ENCODE peak calls at places on chromosome 11, in ten cellular contexts. Q is A549, B is sigmoid colon, Y is H1, G is ovary, Z is suprapubic skin, S is stomach, U is HepG2, R is transverse colon, I is K562. K is an unnamed sample.

GRCh38 chr11:10566257-10566956 is 2.1 kb downstream of the LYVE1 start:
- DNase-seq in U (no peak), G (no peak), B (no peak), Y (no peak), I (no peak), Q (no peak), Z (no peak), R (no peak), S (no peak), K (no peak)

GRCh38 chr11:68998390-68998911 is 14.6 kb downstream of the MRGPRF start:
- DNase-seq in Q (no peak), G (no peak), S (no peak), Z (peak), Y (no peak), I (no peak), U (no peak), B (peak), R (peak), K (no peak)

GRCh38 chr11:57641426-57641825 is 8.3 kb downstream of the YPEL4 start:
- DNase-seq in R (no peak), Z (no peak), Q (peak), I (peak), U (peak), S (no peak), G (no peak), B (no peak), Y (no peak), K (no peak)

GRCh38 chr11:102007567-102008437 is 39.4 kb upstream of the CFAP300 start:
- DNase-seq in U (peak), S (peak), Z (no peak), I (peak), B (no peak), Y (no peak), R (peak), Q (peak), G (no peak), K (no peak)

GRCh38 chr11:17531071-17531817 is 13.0 kb downstream of the USH1C start:
- DNase-seq in S (no peak), Q (no peak), U (no peak), B (no peak), R (no peak), I (no peak), Z (no peak), G (no peak), Y (no peak), K (no peak)

GRCh38 chr11:34595960-34596359 is 24.9 kb upstream of the EHF start:
- DNase-seq in Z (no peak), G (no peak), R (no peak), Q (no peak), U (no peak), S (no peak), Y (no peak), B (no peak), I (no peak), K (no peak)

GRCh38 chr11:131866535-131867400 is 496.4 kb downstream of the NTM start:
- DNase-seq in U (no peak), I (no peak), Y (no peak), Z (no peak), B (no peak), R (no peak), Q (no peak), S (no peak), G (no peak), K (no peak)

GRCh38 chr11:125312391-125312790 is 147.8 kb downstream of the PKNOX2 start:
- DNase-seq in Y (no peak), Q (no peak), R (no peak), Z (no peak), S (no peak), G (no peak), U (no peak), I (no peak), B (no peak), K (no peak)

GRCh38 chr11:75214411-75214821 is 26.2 kb upstream of the TPBGL start:
- DNase-seq in R (peak), U (peak), Y (peak), Q (peak), S (peak), B (peak), I (peak), G (peak), Z (peak), K (peak)

GRCh38 chr11:64918056-64918455 is 1.0 kb upstream of the ATG2A start:
- DNase-seq in Q (no peak), Y (no peak), Z (no peak), I (no peak), R (no peak), G (no peak), B (peak), S (no peak), U (peak), K (no peak)
- H3K27ac ChIP-seq in Q (peak), Y (no peak), Z (peak), I (peak), R (peak), G (peak), B (peak), S (peak), U (peak), K (peak)

DNA sequence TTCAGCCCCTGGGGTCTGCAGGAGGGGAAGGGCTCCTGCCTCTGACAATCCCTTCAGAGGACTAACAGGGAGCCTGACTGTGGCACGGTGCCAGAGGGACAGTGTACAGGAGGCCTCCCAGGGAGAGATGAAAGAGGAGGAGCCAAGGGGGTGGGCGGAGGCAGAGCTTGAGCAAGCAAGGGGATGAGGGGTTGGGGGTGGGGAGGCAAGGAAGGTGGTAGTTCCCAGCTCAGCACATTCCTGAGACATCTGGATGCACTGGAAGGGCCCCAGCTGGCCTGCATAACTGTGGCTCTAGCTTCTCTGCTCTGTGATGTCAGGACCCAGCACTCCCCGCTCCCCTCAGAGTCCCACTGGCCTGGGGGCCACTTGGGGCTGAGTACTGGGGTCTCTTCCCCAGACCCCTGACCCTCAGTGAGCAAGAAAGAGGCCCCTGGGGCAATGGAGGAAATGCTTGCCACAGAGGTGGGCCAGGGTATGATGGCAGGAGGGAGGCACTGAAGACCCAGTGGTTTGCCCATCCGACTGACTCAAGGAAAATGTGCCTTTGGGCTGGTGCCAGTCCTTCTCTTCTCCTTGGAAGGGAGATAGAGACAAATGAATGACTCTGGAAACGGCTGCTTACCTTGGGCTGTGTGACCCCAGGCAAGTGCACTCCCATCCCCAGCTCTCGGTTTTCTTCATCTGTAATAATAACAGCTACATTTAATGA is 13.3 kb downstream of the CREB3L1 start:
- DNase-seq in Z (peak), I (peak), S (peak), U (no peak), R (peak), B (peak), G (peak), Y (peak), Q (no peak), K (peak)
- TF ChIP-seq EP300 in Z (no peak), I (no peak), S (no peak), U (no peak), R (no peak), B (no peak), G (no peak), Y (no peak), Q (no peak), K (no peak)

GRCh38 chr11:4025957-4026324 is 68.7 kb upstream of the RRM1 start:
- DNase-seq in R (no peak), I (no peak), B (no peak), Q (no peak), S (no peak), Z (no peak), Y (no peak), U (no peak), G (no peak), K (no peak)
- H3K27ac ChIP-seq in R (peak), I (no peak), B (peak), Q (no peak), S (peak), Z (peak), Y (no peak), U (no peak), G (peak), K (peak)

DNA sequence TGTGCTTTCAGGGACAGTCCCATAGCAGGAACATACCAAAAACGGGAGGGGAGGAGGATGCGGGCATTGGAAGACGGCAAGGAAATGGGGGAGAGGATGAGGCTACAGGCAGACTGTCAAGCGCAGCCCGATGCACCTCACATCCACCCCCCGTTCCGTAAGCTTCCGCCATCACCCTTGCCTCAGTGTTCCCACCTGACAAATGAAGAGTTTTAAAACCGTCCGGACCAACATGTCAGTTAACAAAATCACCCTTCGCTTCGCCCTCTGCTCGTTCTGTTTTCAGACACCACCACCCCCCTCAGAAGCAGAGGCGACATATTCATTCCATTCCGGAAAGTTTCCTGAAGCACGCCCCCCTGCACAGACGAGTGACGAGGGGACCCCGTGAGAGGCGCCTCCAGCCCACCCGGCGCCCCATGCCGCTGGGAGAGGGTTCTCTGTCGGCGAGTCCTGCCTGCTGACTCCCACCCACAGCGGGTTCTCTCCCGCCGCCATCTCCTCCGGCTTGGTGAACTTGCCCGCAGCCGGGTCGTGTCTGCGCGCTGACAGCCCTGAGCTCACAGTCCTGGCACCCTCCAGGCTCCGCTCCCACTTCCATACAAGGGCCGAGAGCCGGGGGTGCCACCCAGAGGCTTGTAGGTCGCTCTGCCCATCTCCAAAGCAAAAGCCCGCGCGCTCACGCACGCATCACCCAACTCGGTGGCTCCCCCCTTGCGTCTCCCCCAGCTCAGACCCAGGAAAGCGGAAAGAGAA is 1.5 kb downstream of the IGSF9B start:
- DNase-seq in U (no peak), G (peak), B (peak), Y (no peak), I (no peak), Q (no peak), R (peak), S (no peak), Z (no peak), K (no peak)
- TF ChIP-seq EP300 in U (no peak), G (no peak), B (no peak), Y (no peak), I (no peak), Q (no peak), R (no peak), S (no peak), Z (no peak), K (no peak)

GRCh38 chr11:47918882-47919495 is 61.4 kb upstream of the PTPRJ start:
- DNase-seq in Y (no peak), B (no peak), U (no peak), Q (peak), I (no peak), G (no peak), Z (no peak), S (no peak), R (no peak), K (no peak)

GRCh38 chr11:47918370-47918690 is 62.0 kb upstream of the PTPRJ start:
- DNase-seq in S (no peak), G (no peak), I (no peak), R (no peak), Z (no peak), B (no peak), Y (no peak), U (peak), Q (no peak), K (no peak)

GRCh38 chr11:47915407-47916137 is 64.8 kb upstream of the PTPRJ start:
- DNase-seq in I (no peak), R (peak), U (peak), G (no peak), Z (no peak), Y (no peak), B (no peak), S (no peak), Q (no peak), K (no peak)

GRCh38 chr11:47916361-47916841 is 64.0 kb upstream of the PTPRJ start:
- DNase-seq in I (peak), Z (no peak), B (peak), U (no peak), G (peak), Q (no peak), R (no peak), Y (no peak), S (peak), K (no peak)

DNA sequence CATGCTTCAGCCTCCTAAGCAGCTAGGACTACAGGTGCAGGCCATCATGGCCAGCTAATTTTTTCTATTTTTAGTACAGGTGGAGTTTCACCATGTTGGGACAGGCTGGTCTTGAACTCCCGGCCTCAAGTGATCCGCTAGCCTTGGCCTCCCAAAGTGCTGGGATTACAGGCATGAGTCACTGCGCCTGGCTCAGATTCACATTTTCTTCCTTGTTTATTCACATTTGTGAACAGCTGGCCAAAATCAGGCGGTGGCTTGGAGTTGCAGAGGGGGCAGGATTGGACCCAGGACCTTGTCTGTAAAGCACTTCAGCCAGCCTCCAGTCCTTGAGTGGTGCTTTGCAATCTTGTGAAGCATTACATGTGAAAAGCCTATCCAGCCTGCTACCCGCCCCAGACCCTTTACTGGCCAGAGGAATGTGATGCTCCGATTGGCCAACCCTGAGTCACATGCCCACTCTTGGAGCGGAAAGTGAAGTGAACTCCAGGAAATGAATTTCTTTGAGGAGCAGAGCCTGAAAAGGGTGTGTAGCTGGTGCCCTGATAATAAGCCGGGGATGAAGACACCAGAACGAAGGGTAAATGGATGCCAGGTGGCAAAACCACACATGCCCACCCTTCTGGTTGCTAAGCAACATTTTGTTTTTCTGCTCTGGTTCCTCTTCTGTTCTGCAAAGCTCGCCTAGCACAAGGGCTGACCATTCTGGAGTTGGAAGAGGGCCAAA is 62.6 kb upstream of the PTPRJ start:
- DNase-seq in B (peak), Y (no peak), Q (peak), U (peak), Z (peak), S (peak), G (peak), I (peak), R (peak), K (peak)
- H3K27ac ChIP-seq in B (peak), Y (no peak), Q (peak), U (no peak), Z (peak), S (peak), G (peak), I (peak), R (peak), K (no peak)

GRCh38 chr11:65305501-65306268 is 9.0 kb upstream of the CDC42EP2 start:
- DNase-seq in S (peak), G (peak), U (peak), Z (no peak), Y (no peak), B (peak), R (peak), Q (no peak), I (no peak), K (peak)
- TF ChIP-seq EP300 in S (no peak), G (no peak), U (no peak), Z (no peak), Y (no peak), B (peak), R (no peak), Q (no peak), I (no peak), K (peak)

K was measured in tibial nerve.